ENCODE peak calls at places on chromosomes 3 and 15, in seven cellular contexts. B is PC-3; P is CD8-positive, alpha-beta T cell; Y is thoracic aorta; N is stomach; D is psoas muscle; K is body of pancreas. M is an unnamed sample.

GRCh38 chr15:69478259-69478687 is 25.7 kb downstream of the RPLP1 start:
- DNase-seq in B (peak), P (peak), Y (no peak), N (peak), D (peak), K (peak), M (peak)

GRCh38 chr3:108271626-108272025 is 24.7 kb upstream of the HHLA2 start:
- DNase-seq in B (no peak), P (no peak), Y (no peak), N (no peak), D (no peak), K (no peak), M (no peak)

GRCh38 chr15:51866751-51867150 is 37.3 kb downstream of the TMOD3 start:
- DNase-seq in B (no peak), P (no peak), Y (no peak), N (no peak), D (no peak), K (no peak), M (no peak)

GRCh38 chr3:64756587-64756986 is 68.8 kb upstream of the ADAMTS9 start:
- DNase-seq in B (no peak), P (no peak), Y (no peak), N (no peak), D (no peak), K (no peak), M (no peak)

GRCh38 chr3:117439812-117440211 is 730.2 kb downstream of the TUSC7 start:
- DNase-seq in B (peak), P (no peak), Y (no peak), N (no peak), D (no peak), K (peak), M (no peak)

GRCh38 chr3:150015906-150016305 is 45.2 kb upstream of the PFN2 start:
- DNase-seq in B (no peak), P (no peak), Y (no peak), N (no peak), D (no peak), K (no peak), M (no peak)

GRCh38 chr3:22971497-22971896 is 231.6 kb upstream of the UBE2E2 start:
- DNase-seq in B (no peak), P (no peak), Y (no peak), N (no peak), D (no peak), K (no peak), M (no peak)

GRCh38 chr3:40309925-40310635 is 573 bp downstream of the EIF1B start:
- DNase-seq in B (peak), P (peak), Y (no peak), N (peak), D (peak), K (peak), M (peak)

GRCh38 chr3:13095408-13095861 is 22.2 kb upstream of the IQSEC1 start:
- DNase-seq in B (no peak), P (peak), Y (no peak), N (no peak), D (no peak), K (no peak), M (no peak)

GRCh38 chr15:43509923-43510229 is 7.5 kb upstream of the MAP1A start:
- DNase-seq in B (no peak), P (no peak), Y (no peak), N (no peak), D (no peak), K (no peak), M (no peak)

GRCh38 chr3:27462228-27462627 is 22.0 kb downstream of the SLC4A7 start:
- DNase-seq in B (no peak), P (no peak), Y (no peak), N (no peak), D (no peak), K (no peak), M (no peak)

GRCh38 chr3:87997298-87997697 is 61.5 kb downstream of the CGGBP1 start:
- DNase-seq in B (peak), P (peak), Y (no peak), N (no peak), D (no peak), K (no peak), M (no peak)

GRCh38 chr3:176916777-176917176 is 280.5 kb downstream of the TBL1XR1 start:
- DNase-seq in B (peak), P (no peak), Y (no peak), N (peak), D (no peak), K (peak), M (no peak)

GRCh38 chr15:62900071-62900812 is 142.3 kb upstream of the TPM1 start:
- DNase-seq in B (no peak), P (no peak), Y (no peak), N (no peak), D (no peak), K (no peak), M (no peak)

GRCh38 chr3:12136371-12136770 is 22.3 kb downstream of the TIMP4 start:
- DNase-seq in B (no peak), P (no peak), Y (no peak), N (no peak), D (no peak), K (no peak), M (no peak)

GRCh38 chr3:114093596-114093995 is 37.1 kb downstream of the QTRT2 start:
- DNase-seq in B (peak), P (no peak), Y (no peak), N (peak), D (no peak), K (peak), M (no peak)

GRCh38 chr3:18402140-18402834 is 22.9 kb downstream of the SATB1 start:
- DNase-seq in B (no peak), P (peak), Y (no peak), N (no peak), D (no peak), K (no peak), M (no peak)

GRCh38 chr3:127490271-127491023 is 100.1 kb downstream of the TPRA1 start:
- DNase-seq in B (no peak), P (no peak), Y (no peak), N (no peak), D (no peak), K (no peak), M (peak)

GRCh38 chr15:100114100-100114499 is 227.7 kb downstream of the ADAMTS17 start:
- DNase-seq in B (no peak), P (no peak), Y (peak), N (no peak), D (peak), K (peak), M (peak)
- H3K4me3 ChIP-seq in B (no peak), P (no peak), Y (peak), N (no peak), D (peak), K (no peak), M (peak)

DNA sequence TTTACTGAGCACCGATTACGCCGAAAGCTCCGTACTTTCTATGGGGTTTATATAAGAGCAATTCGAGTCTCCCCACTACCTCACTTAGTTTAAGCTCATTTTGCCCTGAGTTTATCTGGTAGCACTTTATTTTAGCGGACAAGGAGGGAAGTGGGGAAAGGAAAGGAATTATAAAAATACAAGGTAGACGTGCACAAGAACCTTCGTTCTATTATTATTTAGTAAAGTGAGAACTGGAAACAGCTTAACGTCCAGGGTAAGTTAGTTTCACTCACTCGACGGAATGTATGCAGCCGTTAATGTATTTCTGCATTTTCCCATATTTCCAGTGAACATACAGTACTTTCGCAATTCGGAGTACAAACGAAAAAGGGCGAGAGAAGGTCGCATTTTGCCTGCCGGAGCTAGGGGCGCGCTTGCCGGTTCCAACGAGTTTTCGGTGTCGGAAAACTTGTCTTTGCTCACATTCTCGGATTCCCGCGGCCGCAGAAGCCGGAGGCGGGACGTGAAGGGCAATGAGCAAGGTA is 1.2 kb upstream of the STT3B start:
- DNase-seq in B (peak), P (no peak), Y (no peak), N (no peak), D (no peak), K (no peak), M (no peak)
- TF ChIP-seq CTCF in B (peak), P (peak), Y (no peak), N (no peak), D (no peak), K (peak), M (no peak)

GRCh38 chr3:66495633-66496032 is 5.2 kb downstream of the LRIG1 start:
- DNase-seq in B (no peak), P (no peak), Y (no peak), N (no peak), D (no peak), K (no peak), M (no peak)
- H3K27ac ChIP-seq in B (no peak), P (no peak), Y (peak), N (peak), D (peak), K (no peak), M (peak)

GRCh38 chr3:78029775-78030174 is 989.9 kb downstream of the ROBO2 start:
- DNase-seq in B (no peak), P (no peak), Y (no peak), N (no peak), D (no peak), K (no peak), M (no peak)
- H3K4me3 ChIP-seq in B (no peak), P (no peak), Y (no peak), N (no peak), D (no peak), K (no peak), M (no peak)

GRCh38 chr15:99167201-99167600 is 62.3 kb downstream of the SYNM start:
- DNase-seq in B (no peak), P (no peak), Y (no peak), N (no peak), D (no peak), K (no peak), M (no peak)
- TF ChIP-seq CTCF in B (no peak), P (no peak), Y (no peak), N (no peak), D (no peak), K (no peak), M (no peak)